ENCODE peak calls at places on chromosomes 16 and 17, in seven cellular contexts. One of them, this sample, is unnamed.

GRCh38 chr17:50634915-50635719 is 436 bp downstream of the ABCC3 start:
- DNase-seq in stomach: no peak
- DNase-seq in thoracic aorta: no peak
- DNase-seq in renal cortical epithelial cell: no peak
- DNase-seq in AG04449: no peak
- DNase-seq in aorta: peak
- DNase-seq in A172: no peak
- DNase-seq in this sample: no peak

GRCh38 chr17:4341616-4341977 is 24.9 kb downstream of the UBE2G1 start:
- DNase-seq in stomach: no peak
- DNase-seq in thoracic aorta: no peak
- DNase-seq in renal cortical epithelial cell: no peak
- DNase-seq in AG04449: no peak
- DNase-seq in aorta: no peak
- DNase-seq in A172: no peak
- DNase-seq in this sample: no peak

GRCh38 chr17:80348551-80349436 is 66.2 kb upstream of the ENDOV start:
- DNase-seq in stomach: no peak
- DNase-seq in thoracic aorta: no peak
- DNase-seq in renal cortical epithelial cell: no peak
- DNase-seq in AG04449: no peak
- DNase-seq in aorta: peak
- DNase-seq in A172: peak
- DNase-seq in this sample: no peak

GRCh38 chr17:8192070-8192815 is 2.3 kb upstream of the BORCS6 start:
- DNase-seq in stomach: peak
- DNase-seq in thoracic aorta: peak
- DNase-seq in renal cortical epithelial cell: peak
- DNase-seq in AG04449: no peak
- DNase-seq in aorta: peak
- DNase-seq in A172: peak
- DNase-seq in this sample: no peak

GRCh38 chr17:38584350-38584925 is 21.3 kb downstream of the SRCIN1 start:
- DNase-seq in stomach: peak
- DNase-seq in thoracic aorta: no peak
- DNase-seq in renal cortical epithelial cell: peak
- DNase-seq in AG04449: no peak
- DNase-seq in aorta: peak
- DNase-seq in A172: peak
- DNase-seq in this sample: peak

GRCh38 chr16:54873081-54873480 is 57.6 kb upstream of the IRX5 start:
- DNase-seq in stomach: no peak
- DNase-seq in thoracic aorta: no peak
- DNase-seq in renal cortical epithelial cell: peak
- DNase-seq in AG04449: no peak
- DNase-seq in aorta: no peak
- DNase-seq in A172: no peak
- DNase-seq in this sample: no peak

GRCh38 chr17:43766413-43767052 is 7.9 kb upstream of the SOST start:
- DNase-seq in stomach: peak
- DNase-seq in thoracic aorta: no peak
- DNase-seq in renal cortical epithelial cell: no peak
- DNase-seq in AG04449: no peak
- DNase-seq in aorta: peak
- DNase-seq in A172: no peak
- DNase-seq in this sample: peak

GRCh38 chr17:7046127-7046724 is 2.3 kb upstream of the SLC16A11 start:
- DNase-seq in stomach: peak
- DNase-seq in thoracic aorta: no peak
- DNase-seq in renal cortical epithelial cell: no peak
- DNase-seq in AG04449: no peak
- DNase-seq in aorta: no peak
- DNase-seq in A172: no peak
- DNase-seq in this sample: no peak

GRCh38 chr16:8946544-8946943 is 17.2 kb downstream of the USP7 start:
- DNase-seq in stomach: no peak
- DNase-seq in thoracic aorta: no peak
- DNase-seq in renal cortical epithelial cell: no peak
- DNase-seq in AG04449: no peak
- DNase-seq in aorta: no peak
- DNase-seq in A172: no peak
- DNase-seq in this sample: no peak

GRCh38 chr16:77592021-77592420 is 130.3 kb upstream of the NUDT7 start:
- DNase-seq in stomach: no peak
- DNase-seq in thoracic aorta: no peak
- DNase-seq in renal cortical epithelial cell: no peak
- DNase-seq in AG04449: no peak
- DNase-seq in aorta: no peak
- DNase-seq in A172: no peak
- DNase-seq in this sample: no peak

GRCh38 chr17:3911271-3912053 is 4.8 kb downstream of the P2RX1 start:
- DNase-seq in stomach: no peak
- DNase-seq in thoracic aorta: no peak
- DNase-seq in renal cortical epithelial cell: no peak
- DNase-seq in AG04449: no peak
- DNase-seq in aorta: no peak
- DNase-seq in A172: no peak
- DNase-seq in this sample: no peak

GRCh38 chr17:31915456-31916100 is 14.1 kb upstream of the UTP6 start:
- DNase-seq in stomach: no peak
- DNase-seq in thoracic aorta: no peak
- DNase-seq in renal cortical epithelial cell: no peak
- DNase-seq in AG04449: no peak
- DNase-seq in aorta: no peak
- DNase-seq in A172: no peak
- DNase-seq in this sample: no peak

GRCh38 chr17:9729034-9729650 is 62.2 kb downstream of the DHRS7C start:
- DNase-seq in stomach: no peak
- DNase-seq in thoracic aorta: no peak
- DNase-seq in renal cortical epithelial cell: peak
- DNase-seq in AG04449: peak
- DNase-seq in aorta: no peak
- DNase-seq in A172: peak
- DNase-seq in this sample: peak

This sample was measured in AML-193.